ENCODE peak calls at places on chromosome 17, in eight cellular contexts. P is Peyer's patch, O is uterus, V is tibial artery, S is kidney, Z is cardiac muscle cell, E is left ventricle myocardium inferior, L is upper lobe of right lung. N is an unnamed sample.

GRCh38 chr17:80388175-80388574 is 26.8 kb upstream of the ENDOV start:
- DNase-seq in P (peak; percentile 12), O (no peak), V (no peak), S (no peak), Z (no peak), E (no peak), L (no peak), N (no peak)

GRCh38 chr17:4090898-4091297 is 51.9 kb downstream of the ZZEF1 start:
- DNase-seq in P (no peak), O (no peak), V (no peak), S (no peak), Z (no peak), E (no peak), L (no peak), N (no peak)

GRCh38 chr17:57245786-57246185 is 10.5 kb upstream of the MSI2 start:
- DNase-seq in P (no peak), O (no peak), V (no peak), S (no peak), Z (no peak), E (no peak), L (no peak), N (no peak)

GRCh38 chr17:333626-334396 is 18.8 kb downstream of the RPH3AL start:
- DNase-seq in P (peak; percentile 26), O (peak; percentile 74), V (peak; percentile 83), S (peak; percentile 92), Z (peak; percentile 86), E (peak; percentile 83), L (peak; percentile 81), N (peak; percentile 86)

GRCh38 chr17:80695979-80696378 is 151.3 kb downstream of the RPTOR start:
- DNase-seq in P (no peak), O (no peak), V (no peak), S (no peak), Z (no peak), E (no peak), L (no peak), N (no peak)

GRCh38 chr17:66988069-66988798 is 23.7 kb downstream of the CACNG4 start:
- DNase-seq in P (no peak), O (no peak), V (no peak), S (no peak), Z (no peak), E (no peak), L (no peak), N (no peak)

GRCh38 chr17:2054262-2054739 is 602 bp upstream of the HIC1 start:
- DNase-seq in P (no peak), O (peak; percentile 74), V (no peak), S (peak; percentile 82), Z (peak; percentile 42), E (no peak), L (no peak), N (no peak)

GRCh38 chr17:56899403-56899802 is 14.4 kb downstream of the TRIM25 start:
- DNase-seq in P (no peak), O (no peak), V (peak; percentile 10), S (no peak), Z (no peak), E (no peak), L (no peak), N (no peak)

GRCh38 chr17:69637399-69638165 is 223.1 kb downstream of the MAP2K6 start:
- DNase-seq in P (no peak), O (no peak), V (no peak), S (no peak), Z (no peak), E (no peak), L (no peak), N (no peak)

GRCh38 chr17:15343749-15344148 is 2.4 kb upstream of the TEKT3 start:
- DNase-seq in P (no peak), O (peak; percentile 31), V (no peak), S (no peak), Z (no peak), E (no peak), L (no peak), N (no peak)

GRCh38 chr17:75036643-75037268 is 10.0 kb downstream of the ATP5PD start:
- DNase-seq in P (peak; percentile 75), O (peak; percentile 86), V (peak; percentile 86), S (peak; percentile 92), Z (peak; percentile 11), E (peak; percentile 89), L (peak; percentile 76), N (peak; percentile 93)

GRCh38 chr17:43851744-43852143 is 4.8 kb downstream of the CD300LG start:
- DNase-seq in P (no peak), O (no peak), V (no peak), S (peak; percentile 12), Z (no peak), E (no peak), L (no peak), N (no peak)

GRCh38 chr17:50139185-50139783 is 9.3 kb upstream of the SAMD14 start:
- DNase-seq in P (no peak), O (no peak), V (peak; percentile 64), S (peak; percentile 69), Z (no peak), E (no peak), L (no peak), N (no peak)

DNA sequence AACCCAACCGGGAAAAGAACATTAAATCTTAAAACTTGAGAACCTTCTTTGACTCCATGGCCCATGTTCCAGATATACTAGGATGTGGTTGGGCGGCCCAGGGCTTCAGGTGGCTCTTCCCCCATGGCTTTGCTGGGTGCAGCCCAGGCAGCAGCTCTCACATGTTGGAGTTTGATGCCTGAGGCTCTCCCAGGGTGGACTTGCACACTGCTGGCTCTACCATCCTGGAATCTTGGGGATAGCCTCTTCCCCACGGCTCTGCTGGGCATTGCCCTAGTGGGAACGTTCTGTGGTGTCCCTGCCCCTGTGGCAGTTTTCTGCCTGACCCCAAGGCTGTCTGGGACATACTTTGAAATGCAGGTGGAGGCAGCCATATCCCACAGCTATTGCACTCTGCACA is 70.6 kb downstream of the GOSR1 start:
- DNase-seq in P (no peak), O (no peak), V (no peak), S (no peak), Z (no peak), E (no peak), L (no peak), N (no peak)
- H3K27ac ChIP-seq in P (no peak overlapping the region), O (no peak overlapping the region), V (no peak overlapping the region), S (no peak overlapping the region), Z (no peak overlapping the region), E (no peak overlapping the region), L (no peak overlapping the region), N (no peak overlapping the region)

DNA sequence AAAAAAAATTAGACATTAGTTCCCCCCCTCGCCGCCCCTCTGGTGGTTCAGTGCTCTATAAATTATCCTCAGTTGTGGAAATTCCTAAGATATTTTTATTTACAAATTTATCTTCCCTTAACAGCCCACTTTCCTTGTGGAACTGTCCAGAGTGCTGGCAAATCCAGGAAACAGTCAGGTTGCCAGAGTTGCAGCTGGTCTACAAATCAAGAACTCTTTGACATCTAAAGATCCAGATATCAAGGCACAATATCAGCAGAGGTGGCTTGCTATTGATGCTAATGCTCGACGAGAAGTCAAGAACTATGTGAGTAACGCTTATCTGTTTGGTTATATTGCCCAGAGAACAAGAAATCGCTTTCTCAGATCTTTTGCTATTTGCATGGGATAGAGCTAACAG is 2.9 kb downstream of the KPNB1 start:
- DNase-seq in P (no peak), O (no peak), V (no peak), S (no peak), Z (no peak), E (no peak), L (no peak), N (no peak)
- H3K4me3 ChIP-seq in P (no peak overlapping the region), O (no peak overlapping the region), V (no peak overlapping the region), S (no peak overlapping the region), Z (no peak overlapping the region), E (no peak overlapping the region), L (no peak overlapping the region), N (no peak overlapping the region)

DNA sequence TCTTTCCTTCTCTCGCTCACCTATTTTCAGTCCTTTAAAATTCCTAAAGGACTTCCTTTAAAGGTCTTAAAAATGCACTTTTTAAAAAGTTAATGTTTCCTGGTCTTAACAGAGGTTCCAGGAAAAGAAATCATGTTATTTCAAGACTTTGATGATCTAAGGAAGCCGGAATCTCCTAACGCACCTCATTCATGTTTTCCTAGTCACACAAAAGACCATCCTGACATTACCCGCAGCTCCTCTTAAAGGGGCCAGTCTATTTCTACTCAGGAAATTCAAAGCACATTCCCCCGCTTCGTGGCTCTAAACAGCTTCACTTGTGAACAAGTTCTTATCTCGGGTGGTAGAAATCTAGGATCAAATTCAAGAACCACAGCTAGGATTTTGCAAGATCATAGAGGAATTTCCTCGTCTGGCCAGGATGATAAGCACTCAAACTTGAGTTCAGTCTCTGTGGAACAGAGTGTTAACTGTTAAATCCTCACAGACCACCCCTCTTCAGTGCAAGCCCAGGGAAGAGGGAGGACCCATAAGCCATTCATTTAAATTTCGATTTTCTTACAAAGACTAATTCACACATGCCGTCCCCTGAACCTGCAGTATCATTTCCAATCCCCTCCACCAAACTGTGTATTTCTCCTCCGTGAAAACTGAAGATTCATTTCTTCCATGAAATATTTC is 137.1 kb upstream of the AXIN2 start:
- DNase-seq in P (no peak), O (no peak), V (no peak), S (no peak), Z (peak; percentile 54), E (no peak), L (no peak), N (no peak)
- H3K27ac ChIP-seq in P (no peak overlapping the region), O (peak overlapping the region; percentile 83), V (no peak overlapping the region), S (no peak overlapping the region), Z (peak overlapping the region; percentile 72), E (no peak overlapping the region), L (peak overlapping the region; percentile 61), N (no peak overlapping the region)

GRCh38 chr17:7439462-7440112 is at the start of gene FGF11:
- DNase-seq in P (no peak), O (no peak), V (no peak), S (peak; percentile 80), Z (peak; percentile 47), E (no peak), L (no peak), N (no peak)

GRCh38 chr17:7438050-7438614 is 1.2 kb upstream of the FGF11 start:
- DNase-seq in P (peak; percentile 53), O (peak; percentile 50), V (peak; percentile 79), S (peak; percentile 90), Z (peak; percentile 84), E (peak; percentile 78), L (peak; percentile 88), N (peak; percentile 90)

GRCh38 chr17:7437369-7437863 is 1.9 kb upstream of the FGF11 start:
- DNase-seq in P (no peak), O (no peak), V (no peak), S (peak; percentile 81), Z (no peak), E (no peak), L (no peak), N (no peak)

GRCh38 chr17:7440113-7440822 is 956 bp downstream of the FGF11 start:
- DNase-seq in P (peak; percentile 38), O (peak; percentile 67), V (no peak), S (peak; percentile 91), Z (peak; percentile 76), E (peak; percentile 71), L (peak; percentile 81), N (peak; percentile 77)

DNA sequence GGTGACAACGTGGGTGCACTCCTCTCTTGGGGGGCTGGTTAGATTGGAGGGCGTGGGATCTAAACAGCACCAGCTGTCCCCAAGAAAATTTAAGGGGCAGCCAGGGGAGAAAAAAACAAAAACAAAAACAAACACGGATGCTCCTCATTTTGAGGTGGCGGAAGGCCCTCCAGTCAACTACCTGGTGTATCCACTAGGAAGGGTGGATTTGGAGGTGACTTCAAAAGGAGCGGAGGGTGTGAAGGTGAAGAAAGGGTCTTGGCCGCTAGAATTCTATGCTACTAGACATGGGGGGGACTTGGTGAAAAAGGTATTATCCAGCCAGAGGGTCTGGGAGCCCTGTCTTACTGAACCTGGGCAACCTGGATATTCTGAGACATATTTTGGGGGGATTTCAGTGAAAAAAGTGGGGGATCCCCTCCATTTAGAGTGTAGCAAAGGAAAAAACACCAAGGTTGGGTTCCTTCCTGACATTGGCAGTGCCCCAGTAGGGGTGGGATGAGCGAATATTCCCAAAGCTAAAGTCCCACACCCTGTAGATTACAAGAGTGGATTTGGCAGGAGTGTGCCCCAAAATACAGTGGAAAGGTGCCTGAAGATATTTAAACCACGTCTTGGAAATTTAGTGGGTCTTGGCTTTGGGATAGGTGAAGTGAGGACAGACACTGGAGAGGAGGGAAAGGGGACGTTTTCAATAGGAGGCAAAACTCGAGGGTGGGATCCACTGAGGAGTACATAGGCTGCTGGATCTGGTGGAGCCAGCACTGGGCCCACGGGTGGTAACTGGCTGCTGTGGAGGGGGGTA is 454 bp upstream of the FGF11 start:
- DNase-seq in P (no peak), O (no peak), V (no peak), S (no peak), Z (no peak), E (no peak), L (no peak), N (no peak)
- H3K4me3 ChIP-seq in P (no peak overlapping the region), O (no peak overlapping the region), V (no peak overlapping the region), S (no peak overlapping the region), Z (peak overlapping the region; percentile 64), E (peak overlapping the region; percentile 69), L (peak overlapping the region; percentile 71), N (no peak overlapping the region)